ENCODE peak calls at places on chromosomes 11 and 22, in six cellular contexts. One of them, this sample, is unnamed. For H3K9me3, the result is how much of the 10 kb centered on the place peaks cover.

GRCh38 chr11:62721994-62722393 is 5.3 kb downstream of the HNRNPUL2 start:
- DNase-seq in upper lobe of left lung: no peak
- DNase-seq in hepatocyte: peak
- DNase-seq in uterus: no peak
- DNase-seq in psoas muscle: no peak
- DNase-seq in mammary epithelial cell: no peak
- DNase-seq in this sample: no peak

GRCh38 chr22:39362932-39363331 is 13.1 kb downstream of the SYNGR1 start:
- DNase-seq in upper lobe of left lung: no peak
- DNase-seq in hepatocyte: no peak
- DNase-seq in uterus: no peak
- DNase-seq in psoas muscle: no peak
- DNase-seq in mammary epithelial cell: no peak
- DNase-seq in this sample: no peak

GRCh38 chr11:112637046-112637445 is 324.2 kb upstream of the NCAM1 start:
- DNase-seq in upper lobe of left lung: no peak
- DNase-seq in hepatocyte: no peak
- DNase-seq in uterus: no peak
- DNase-seq in psoas muscle: no peak
- DNase-seq in mammary epithelial cell: no peak
- DNase-seq in this sample: no peak

GRCh38 chr11:86896486-86896885 is 58.7 kb downstream of the FZD4 start:
- DNase-seq in upper lobe of left lung: no peak
- DNase-seq in hepatocyte: no peak
- DNase-seq in uterus: no peak
- DNase-seq in psoas muscle: no peak
- DNase-seq in mammary epithelial cell: no peak
- DNase-seq in this sample: no peak

GRCh38 chr22:38731703-38732161 is 24.1 kb downstream of the SUN2 start:
- DNase-seq in upper lobe of left lung: no peak
- DNase-seq in hepatocyte: no peak
- DNase-seq in uterus: no peak
- DNase-seq in psoas muscle: no peak
- DNase-seq in mammary epithelial cell: no peak
- DNase-seq in this sample: no peak

GRCh38 chr11:35039076-35039475 is 99.9 kb upstream of the CD44 start:
- DNase-seq in upper lobe of left lung: no peak
- DNase-seq in hepatocyte: no peak
- DNase-seq in uterus: no peak
- DNase-seq in psoas muscle: no peak
- DNase-seq in mammary epithelial cell: peak
- DNase-seq in this sample: no peak

GRCh38 chr22:50684501-50684900 is 11.9 kb downstream of the SHANK3 start:
- DNase-seq in upper lobe of left lung: no peak
- DNase-seq in hepatocyte: no peak
- DNase-seq in uterus: no peak
- DNase-seq in psoas muscle: no peak
- DNase-seq in mammary epithelial cell: no peak
- DNase-seq in this sample: peak

GRCh38 chr11:57567512-57568329 is at the start of gene UBE2L6:
- DNase-seq in upper lobe of left lung: peak
- DNase-seq in hepatocyte: peak
- DNase-seq in uterus: peak
- DNase-seq in psoas muscle: peak
- DNase-seq in mammary epithelial cell: no peak
- DNase-seq in this sample: no peak

GRCh38 chr11:47607380-47607779 is 13.2 kb upstream of the C1QTNF4 start:
- DNase-seq in upper lobe of left lung: no peak
- DNase-seq in hepatocyte: peak
- DNase-seq in uterus: peak
- DNase-seq in psoas muscle: peak
- DNase-seq in mammary epithelial cell: peak
- DNase-seq in this sample: no peak

GRCh38 chr22:26579331-26579886 is 10.5 kb downstream of the TPST2 start:
- DNase-seq in upper lobe of left lung: peak
- DNase-seq in hepatocyte: no peak
- DNase-seq in uterus: no peak
- DNase-seq in psoas muscle: no peak
- DNase-seq in mammary epithelial cell: no peak
- DNase-seq in this sample: no peak

GRCh38 chr11:46181843-46182424 is 60.7 kb upstream of the PHF21A start:
- DNase-seq in upper lobe of left lung: peak
- DNase-seq in hepatocyte: no peak
- DNase-seq in uterus: no peak
- DNase-seq in psoas muscle: no peak
- DNase-seq in mammary epithelial cell: no peak
- DNase-seq in this sample: no peak

GRCh38 chr22:30404307-30404706 is 7.5 kb downstream of the SEC14L2 start:
- DNase-seq in upper lobe of left lung: no peak
- DNase-seq in hepatocyte: no peak
- DNase-seq in uterus: no peak
- DNase-seq in psoas muscle: no peak
- DNase-seq in mammary epithelial cell: no peak
- DNase-seq in this sample: no peak

GRCh38 chr11:46072172-46072964 is 48.9 kb downstream of the PHF21A start:
- DNase-seq in upper lobe of left lung: no peak
- DNase-seq in hepatocyte: no peak
- DNase-seq in uterus: no peak
- DNase-seq in psoas muscle: no peak
- DNase-seq in mammary epithelial cell: no peak
- DNase-seq in this sample: no peak

GRCh38 chr11:72578991-72579815 is 95.0 kb downstream of the PDE2A start:
- DNase-seq in upper lobe of left lung: peak
- DNase-seq in hepatocyte: no peak
- DNase-seq in uterus: peak
- DNase-seq in psoas muscle: no peak
- DNase-seq in mammary epithelial cell: no peak
- DNase-seq in this sample: no peak

GRCh38 chr11:12725047-12725862 is 51.0 kb downstream of the TEAD1 start:
- DNase-seq in upper lobe of left lung: no peak
- DNase-seq in hepatocyte: no peak
- DNase-seq in uterus: no peak
- DNase-seq in psoas muscle: no peak
- DNase-seq in mammary epithelial cell: no peak
- DNase-seq in this sample: no peak

GRCh38 chr22:36773935-36774334 is 2.0 kb downstream of the IFT27 start:
- DNase-seq in upper lobe of left lung: no peak
- DNase-seq in hepatocyte: peak
- DNase-seq in uterus: no peak
- DNase-seq in psoas muscle: no peak
- DNase-seq in mammary epithelial cell: peak
- DNase-seq in this sample: no peak

GRCh38 chr11:65551572-65552398 is 6.4 kb downstream of the LTBP3 start:
- DNase-seq in upper lobe of left lung: peak
- DNase-seq in hepatocyte: peak
- DNase-seq in uterus: no peak
- DNase-seq in psoas muscle: no peak
- DNase-seq in mammary epithelial cell: peak
- DNase-seq in this sample: no peak

GRCh38 chr11:68954970-68955958 is 25.5 kb downstream of the MRGPRD start:
- DNase-seq in upper lobe of left lung: peak
- DNase-seq in hepatocyte: peak
- DNase-seq in uterus: peak
- DNase-seq in psoas muscle: peak
- DNase-seq in mammary epithelial cell: no peak
- DNase-seq in this sample: peak

GRCh38 chr11:55658608-55659007 is 3.4 kb upstream of the OR4C6 start:
- DNase-seq in upper lobe of left lung: no peak
- DNase-seq in hepatocyte: no peak
- DNase-seq in uterus: no peak
- DNase-seq in psoas muscle: no peak
- DNase-seq in mammary epithelial cell: no peak
- DNase-seq in this sample: no peak

GRCh38 chr11:128575174-128575955 is 12.0 kb downstream of the ETS1 start:
- DNase-seq in upper lobe of left lung: no peak
- DNase-seq in hepatocyte: no peak
- DNase-seq in uterus: no peak
- DNase-seq in psoas muscle: no peak
- DNase-seq in mammary epithelial cell: no peak
- DNase-seq in this sample: no peak

DNA sequence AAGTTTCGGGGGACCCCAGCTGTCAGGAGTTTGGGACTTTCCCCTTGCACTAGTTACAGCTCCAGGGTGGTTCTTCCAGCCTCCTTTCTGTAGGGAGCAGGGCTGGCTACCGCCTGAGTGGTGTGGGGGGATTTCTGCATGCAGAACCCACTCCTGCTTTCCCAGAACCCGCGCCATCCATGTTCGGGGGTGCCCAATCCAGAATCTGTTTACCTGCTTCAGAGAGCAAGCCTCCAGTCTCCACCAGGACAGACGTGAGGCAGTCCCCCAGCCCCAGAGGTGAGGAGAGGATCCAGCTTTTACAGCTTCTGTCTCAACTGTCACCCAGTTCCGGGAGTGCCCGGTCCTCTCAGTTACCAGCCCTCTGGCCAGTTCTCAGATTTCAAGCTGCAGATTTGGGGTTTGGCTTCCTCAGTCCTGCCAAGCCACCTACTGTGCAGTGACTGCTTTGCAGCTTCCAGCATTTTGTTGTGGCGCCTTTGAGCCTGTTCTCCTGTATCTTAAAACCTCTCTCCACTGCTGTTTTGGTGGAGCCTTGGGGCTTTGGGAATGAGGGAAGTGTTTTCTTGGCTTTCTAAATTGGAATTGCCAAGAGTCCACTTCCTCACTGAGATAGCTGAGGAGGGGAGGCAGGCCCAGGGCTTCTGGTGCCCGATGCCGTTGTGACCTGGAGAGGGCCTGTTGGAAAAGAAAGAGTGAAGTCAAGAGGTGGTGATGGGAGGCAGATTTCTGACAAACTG is 513.2 kb downstream of the TBC1D22A start:
- DNase-seq in upper lobe of left lung: no peak
- DNase-seq in hepatocyte: no peak
- DNase-seq in uterus: no peak
- DNase-seq in psoas muscle: no peak
- DNase-seq in mammary epithelial cell: no peak
- DNase-seq in this sample: no peak
- TF ChIP-seq CTCF in upper lobe of left lung: no peak
- TF ChIP-seq CTCF in hepatocyte: no peak
- TF ChIP-seq CTCF in uterus: no peak
- TF ChIP-seq CTCF in psoas muscle: no peak
- TF ChIP-seq CTCF in mammary epithelial cell: no peak
- TF ChIP-seq CTCF in this sample: no peak

GRCh38 chr22:23047742-23048141 is 22.6 kb upstream of the GNAZ start:
- DNase-seq in upper lobe of left lung: no peak
- DNase-seq in hepatocyte: no peak
- DNase-seq in uterus: no peak
- DNase-seq in psoas muscle: no peak
- DNase-seq in mammary epithelial cell: no peak
- DNase-seq in this sample: no peak
- H3K9me3 ChIP-seq in upper lobe of left lung: under half
- H3K9me3 ChIP-seq in hepatocyte: under half
- H3K9me3 ChIP-seq in uterus: under half
- H3K9me3 ChIP-seq in psoas muscle: under half
- H3K9me3 ChIP-seq in mammary epithelial cell: under half
- H3K9me3 ChIP-seq in this sample: under half

DNA sequence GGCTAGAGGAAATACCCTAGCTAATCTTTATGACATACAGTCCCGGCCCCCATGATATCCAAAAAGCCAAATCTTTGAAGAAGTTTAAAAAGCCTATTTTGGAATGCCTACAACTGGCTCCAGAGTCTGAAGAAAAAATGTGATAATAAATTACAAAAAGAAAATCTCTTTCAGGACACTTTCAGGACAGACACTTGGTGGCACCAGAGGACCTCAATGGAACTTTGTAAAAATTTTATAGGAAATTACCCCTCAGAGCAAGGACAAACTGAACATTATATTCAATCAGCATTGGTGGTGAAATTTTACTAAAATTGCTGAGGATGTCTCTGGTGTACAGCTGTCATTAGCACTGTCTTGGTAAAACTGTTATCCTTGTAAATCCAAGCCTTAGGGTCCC is 81.0 kb downstream of the CCDC73 start:
- DNase-seq in upper lobe of left lung: no peak
- DNase-seq in hepatocyte: peak
- DNase-seq in uterus: no peak
- DNase-seq in psoas muscle: no peak
- DNase-seq in mammary epithelial cell: no peak
- DNase-seq in this sample: no peak
- TF ChIP-seq CTCF in upper lobe of left lung: no peak
- TF ChIP-seq CTCF in hepatocyte: peak
- TF ChIP-seq CTCF in uterus: no peak
- TF ChIP-seq CTCF in psoas muscle: peak
- TF ChIP-seq CTCF in mammary epithelial cell: peak
- TF ChIP-seq CTCF in this sample: no peak

DNA sequence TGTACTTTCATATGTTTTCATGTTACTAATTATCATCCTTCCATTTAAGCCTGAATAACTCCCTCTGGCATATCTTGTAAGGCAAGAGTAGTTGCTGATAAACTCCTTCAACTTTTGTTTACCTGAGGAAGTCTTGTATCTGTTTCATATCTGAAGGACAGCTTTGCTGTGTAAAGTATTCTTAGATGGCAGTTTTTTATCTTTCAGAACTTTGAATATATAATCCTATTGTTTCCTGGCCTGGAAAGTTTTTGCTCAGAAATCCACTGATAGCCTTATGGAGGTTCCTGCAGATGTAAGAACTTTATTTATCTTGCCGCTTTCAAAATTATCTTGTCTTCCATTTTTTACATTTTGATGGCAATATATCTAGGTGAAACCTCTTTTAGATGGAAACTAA is 69.1 kb downstream of the KCNQ1OT1 start:
- DNase-seq in upper lobe of left lung: no peak
- DNase-seq in hepatocyte: no peak
- DNase-seq in uterus: no peak
- DNase-seq in psoas muscle: no peak
- DNase-seq in mammary epithelial cell: no peak
- DNase-seq in this sample: no peak
- H3K9me3 ChIP-seq in upper lobe of left lung: under half
- H3K9me3 ChIP-seq in hepatocyte: half or more
- H3K9me3 ChIP-seq in uterus: under half
- H3K9me3 ChIP-seq in psoas muscle: under half
- H3K9me3 ChIP-seq in mammary epithelial cell: under half
- H3K9me3 ChIP-seq in this sample: under half

This sample was measured in right atrium auricular region.